ENCODE peak calls at places on chromosomes 12 and 14, in seven cellular contexts. One of them, this sample, is unnamed.
A peak's percentile ranks its signal among the peaks of the same experiment; 100 is the strongest.

GRCh38 chr12:133202493-133203343 is 21.4 kb downstream of the ZNF268 start:
- DNase-seq in heart left ventricle: no peak
- DNase-seq in cardiac muscle cell: no peak
- DNase-seq in H9: no peak
- DNase-seq in osteoblast: no peak
- DNase-seq in left lung: no peak
- DNase-seq in CD4-positive, alpha-beta memory T cell: no peak
- DNase-seq in this sample: no peak

GRCh38 chr14:56905282-56905681 is 95.0 kb upstream of the OTX2 start:
- DNase-seq in osteoblast: no peak
- DNase-seq in left lung: no peak
- DNase-seq in CD4-positive, alpha-beta memory T cell: no peak
- DNase-seq in heart left ventricle: no peak
- DNase-seq in H9: peak; percentile 66
- DNase-seq in cardiac muscle cell: no peak
- DNase-seq in this sample: no peak

GRCh38 chr14:104390941-104391901 is 188.3 kb upstream of the C14orf180 start:
- DNase-seq in left lung: peak; percentile 24
- DNase-seq in osteoblast: peak; percentile 83
- DNase-seq in heart left ventricle: no peak
- DNase-seq in H9: peak; percentile 20
- DNase-seq in CD4-positive, alpha-beta memory T cell: no peak
- DNase-seq in cardiac muscle cell: no peak
- DNase-seq in this sample: no peak

GRCh38 chr12:124094733-124095132 is 121.7 kb downstream of the ZNF664 start:
- DNase-seq in cardiac muscle cell: no peak
- DNase-seq in left lung: no peak
- DNase-seq in heart left ventricle: no peak
- DNase-seq in osteoblast: no peak
- DNase-seq in CD4-positive, alpha-beta memory T cell: no peak
- DNase-seq in H9: no peak
- DNase-seq in this sample: no peak

GRCh38 chr14:31990183-31990862 is 86.8 kb upstream of the ARHGAP5 start:
- DNase-seq in heart left ventricle: no peak
- DNase-seq in osteoblast: peak; percentile 22
- DNase-seq in cardiac muscle cell: peak; percentile 47
- DNase-seq in left lung: no peak
- DNase-seq in H9: no peak
- DNase-seq in CD4-positive, alpha-beta memory T cell: no peak
- DNase-seq in this sample: no peak

GRCh38 chr12:31715283-31715825 is 13.5 kb downstream of the AMN1 start:
- DNase-seq in cardiac muscle cell: peak; percentile 88
- DNase-seq in heart left ventricle: no peak
- DNase-seq in CD4-positive, alpha-beta memory T cell: no peak
- DNase-seq in osteoblast: no peak
- DNase-seq in left lung: no peak
- DNase-seq in H9: no peak
- DNase-seq in this sample: no peak

GRCh38 chr14:59463773-59464650 is 1.2 kb downstream of the GPR135 start:
- DNase-seq in left lung: no peak
- DNase-seq in H9: peak; percentile 59
- DNase-seq in osteoblast: no peak
- DNase-seq in CD4-positive, alpha-beta memory T cell: no peak
- DNase-seq in heart left ventricle: no peak
- DNase-seq in cardiac muscle cell: peak; percentile 60
- DNase-seq in this sample: no peak

GRCh38 chr12:75207338-75208083 is 2.1 kb downstream of the KCNC2 start:
- DNase-seq in osteoblast: no peak
- DNase-seq in CD4-positive, alpha-beta memory T cell: no peak
- DNase-seq in cardiac muscle cell: no peak
- DNase-seq in heart left ventricle: no peak
- DNase-seq in left lung: no peak
- DNase-seq in H9: peak; percentile 57
- DNase-seq in this sample: no peak

GRCh38 chr12:129067482-129067881 is 214.2 kb downstream of the GLT1D1 start:
- DNase-seq in cardiac muscle cell: no peak
- DNase-seq in H9: peak; percentile 74
- DNase-seq in CD4-positive, alpha-beta memory T cell: no peak
- DNase-seq in heart left ventricle: peak; percentile 34
- DNase-seq in osteoblast: no peak
- DNase-seq in left lung: no peak
- DNase-seq in this sample: no peak

GRCh38 chr12:45369065-45369464 is 153.2 kb downstream of the ANO6 start:
- DNase-seq in heart left ventricle: no peak
- DNase-seq in left lung: no peak
- DNase-seq in osteoblast: peak; percentile 77
- DNase-seq in cardiac muscle cell: peak; percentile 41
- DNase-seq in H9: no peak
- DNase-seq in CD4-positive, alpha-beta memory T cell: no peak
- DNase-seq in this sample: no peak

GRCh38 chr12:24853588-24853987 is 95.3 kb downstream of the BCAT1 start:
- DNase-seq in CD4-positive, alpha-beta memory T cell: no peak
- DNase-seq in H9: no peak
- DNase-seq in heart left ventricle: no peak
- DNase-seq in osteoblast: no peak
- DNase-seq in left lung: no peak
- DNase-seq in cardiac muscle cell: peak; percentile 47
- DNase-seq in this sample: no peak

GRCh38 chr12:26153421-26154154 is 28.8 kb upstream of the BHLHE41 start:
- DNase-seq in H9: no peak
- DNase-seq in left lung: no peak
- DNase-seq in osteoblast: peak; percentile 81
- DNase-seq in heart left ventricle: peak; percentile 30
- DNase-seq in CD4-positive, alpha-beta memory T cell: no peak
- DNase-seq in cardiac muscle cell: peak; percentile 92
- DNase-seq in this sample: no peak

GRCh38 chr12:62006076-62006732 is 254.0 kb upstream of the USP15 start:
- DNase-seq in heart left ventricle: no peak
- DNase-seq in cardiac muscle cell: peak; percentile 53
- DNase-seq in H9: peak; percentile 43
- DNase-seq in left lung: no peak
- DNase-seq in CD4-positive, alpha-beta memory T cell: peak; percentile 18
- DNase-seq in osteoblast: no peak
- DNase-seq in this sample: no peak

GRCh38 chr12:79935624-79936040 is 735 bp upstream of the PPP1R12A start:
- DNase-seq in left lung: no peak
- DNase-seq in H9: no peak
- DNase-seq in cardiac muscle cell: no peak
- DNase-seq in osteoblast: no peak
- DNase-seq in CD4-positive, alpha-beta memory T cell: no peak
- DNase-seq in heart left ventricle: no peak
- DNase-seq in this sample: no peak

GRCh38 chr14:21521526-21521925 is 4.6 kb downstream of the SALL2 start:
- DNase-seq in CD4-positive, alpha-beta memory T cell: no peak
- DNase-seq in cardiac muscle cell: peak; percentile 82
- DNase-seq in left lung: no peak
- DNase-seq in heart left ventricle: no peak
- DNase-seq in osteoblast: peak; percentile 26
- DNase-seq in H9: no peak
- DNase-seq in this sample: no peak

GRCh38 chr12:1773937-1774655 is 46.3 kb upstream of the LRTM2 start:
- DNase-seq in CD4-positive, alpha-beta memory T cell: no peak
- DNase-seq in heart left ventricle: no peak
- DNase-seq in left lung: no peak
- DNase-seq in cardiac muscle cell: no peak
- DNase-seq in osteoblast: no peak
- DNase-seq in H9: no peak
- DNase-seq in this sample: no peak

GRCh38 chr12:90235642-90236041 is 527.0 kb upstream of the ATP2B1 start:
- DNase-seq in CD4-positive, alpha-beta memory T cell: no peak
- DNase-seq in osteoblast: peak; percentile 71
- DNase-seq in cardiac muscle cell: peak; percentile 40
- DNase-seq in heart left ventricle: no peak
- DNase-seq in left lung: no peak
- DNase-seq in H9: no peak
- DNase-seq in this sample: no peak

GRCh38 chr14:61710853-61711817 is 15.8 kb downstream of the HIF1A start:
- DNase-seq in osteoblast: no peak
- DNase-seq in heart left ventricle: no peak
- DNase-seq in left lung: no peak
- DNase-seq in H9: no peak
- DNase-seq in CD4-positive, alpha-beta memory T cell: no peak
- DNase-seq in cardiac muscle cell: peak; percentile 54
- DNase-seq in this sample: no peak

GRCh38 chr14:97366400-97366799 is 569.2 kb downstream of the VRK1 start:
- DNase-seq in H9: peak; percentile 66
- DNase-seq in heart left ventricle: no peak
- DNase-seq in cardiac muscle cell: no peak
- DNase-seq in CD4-positive, alpha-beta memory T cell: no peak
- DNase-seq in left lung: no peak
- DNase-seq in osteoblast: no peak
- DNase-seq in this sample: no peak

GRCh38 chr14:106390947-106391346 is 864.6 kb downstream of the TMEM121 start:
- DNase-seq in heart left ventricle: no peak
- DNase-seq in CD4-positive, alpha-beta memory T cell: no peak
- DNase-seq in cardiac muscle cell: no peak
- DNase-seq in osteoblast: no peak
- DNase-seq in left lung: no peak
- DNase-seq in H9: no peak
- DNase-seq in this sample: no peak
- H3K9me3 ChIP-seq in heart left ventricle: no peaks in the 10 kb centered on the region
- H3K9me3 ChIP-seq in CD4-positive, alpha-beta memory T cell: no peaks in the 10 kb centered on the region
- H3K9me3 ChIP-seq in cardiac muscle cell: no peaks in the 10 kb centered on the region
- H3K9me3 ChIP-seq in osteoblast: peaks cover 4% of the 10 kb centered on the region
- H3K9me3 ChIP-seq in left lung: no peaks in the 10 kb centered on the region
- H3K9me3 ChIP-seq in H9: peaks cover 75% of the 10 kb centered on the region
- H3K9me3 ChIP-seq in this sample: no peaks in the 10 kb centered on the region

DNA sequence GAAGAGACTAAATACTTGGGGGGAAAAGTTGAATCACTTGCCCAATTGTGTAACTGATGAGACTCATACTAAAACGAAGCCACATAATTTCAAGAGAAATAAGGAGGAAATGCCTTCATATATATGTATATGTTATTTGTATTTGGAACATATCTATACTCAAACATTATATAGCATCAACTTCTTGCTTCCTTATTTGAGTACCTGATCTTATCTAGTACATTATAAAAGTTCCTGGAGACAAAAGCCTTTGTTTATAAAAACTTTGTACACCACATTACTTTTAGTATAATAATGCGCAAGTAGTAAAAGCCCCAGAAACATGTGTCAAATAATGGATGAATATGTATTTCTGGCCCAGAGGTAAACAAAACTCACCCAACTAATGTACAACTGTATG is 92.0 kb downstream of the SLC2A13 start:
- DNase-seq in heart left ventricle: no peak
- DNase-seq in left lung: no peak
- DNase-seq in osteoblast: no peak
- DNase-seq in cardiac muscle cell: no peak
- DNase-seq in CD4-positive, alpha-beta memory T cell: no peak
- DNase-seq in H9: no peak
- DNase-seq in this sample: no peak
- H3K9me3 ChIP-seq in heart left ventricle: no peaks in the 10 kb centered on the region
- H3K9me3 ChIP-seq in left lung: no peaks in the 10 kb centered on the region
- H3K9me3 ChIP-seq in osteoblast: no peaks in the 10 kb centered on the region
- H3K9me3 ChIP-seq in cardiac muscle cell: no peaks in the 10 kb centered on the region
- H3K9me3 ChIP-seq in CD4-positive, alpha-beta memory T cell: no peaks in the 10 kb centered on the region
- H3K9me3 ChIP-seq in H9: no peaks in the 10 kb centered on the region
- H3K9me3 ChIP-seq in this sample: no peaks in the 10 kb centered on the region

GRCh38 chr14:23621932-23622495 is 14.2 kb upstream of the DHRS2 start:
- DNase-seq in cardiac muscle cell: no peak
- DNase-seq in left lung: no peak
- DNase-seq in heart left ventricle: no peak
- DNase-seq in CD4-positive, alpha-beta memory T cell: no peak
- DNase-seq in H9: no peak
- DNase-seq in osteoblast: no peak
- DNase-seq in this sample: no peak

GRCh38 chr14:23626946-23627345 is 9.2 kb upstream of the DHRS2 start:
- DNase-seq in cardiac muscle cell: no peak
- DNase-seq in H9: no peak
- DNase-seq in CD4-positive, alpha-beta memory T cell: no peak
- DNase-seq in left lung: no peak
- DNase-seq in heart left ventricle: no peak
- DNase-seq in osteoblast: no peak
- DNase-seq in this sample: no peak

GRCh38 chr14:23622990-23623389 is 13.2 kb upstream of the DHRS2 start:
- DNase-seq in CD4-positive, alpha-beta memory T cell: no peak
- DNase-seq in heart left ventricle: no peak
- DNase-seq in cardiac muscle cell: no peak
- DNase-seq in H9: no peak
- DNase-seq in left lung: no peak
- DNase-seq in osteoblast: no peak
- DNase-seq in this sample: no peak

GRCh38 chr14:23623962-23624361 is 12.2 kb upstream of the DHRS2 start:
- DNase-seq in heart left ventricle: no peak
- DNase-seq in cardiac muscle cell: no peak
- DNase-seq in H9: no peak
- DNase-seq in CD4-positive, alpha-beta memory T cell: no peak
- DNase-seq in osteoblast: no peak
- DNase-seq in left lung: no peak
- DNase-seq in this sample: no peak

DNA sequence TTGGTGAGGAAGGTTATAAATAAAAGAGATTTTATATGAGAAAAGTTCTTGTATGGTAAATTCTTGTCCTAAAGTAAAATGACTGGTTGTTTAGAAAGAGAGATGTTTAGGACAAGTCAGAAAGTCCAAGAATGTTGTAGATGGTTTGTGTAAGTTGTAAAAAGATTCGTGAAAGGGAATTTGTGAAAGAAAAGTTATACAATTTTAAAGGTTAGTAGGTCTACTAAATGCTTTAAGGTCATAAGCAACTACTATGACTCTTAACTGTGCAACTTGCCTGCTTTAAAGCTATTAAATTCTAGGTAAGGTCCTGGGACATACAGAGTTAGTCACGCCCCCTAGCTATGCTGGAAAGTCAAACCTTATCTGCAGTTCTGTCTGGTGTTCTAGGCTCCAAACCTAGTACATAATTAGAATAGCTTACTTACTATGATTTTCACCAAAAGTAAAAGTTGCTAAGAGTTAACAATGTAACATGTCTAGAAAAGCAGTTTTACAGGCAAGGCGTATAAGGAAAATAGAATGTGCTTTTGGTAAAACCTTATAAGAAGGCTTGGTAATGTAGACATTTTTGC is 11.2 kb upstream of the DHRS2 start:
- DNase-seq in heart left ventricle: no peak
- DNase-seq in left lung: no peak
- DNase-seq in osteoblast: no peak
- DNase-seq in H9: no peak
- DNase-seq in CD4-positive, alpha-beta memory T cell: no peak
- DNase-seq in cardiac muscle cell: no peak
- DNase-seq in this sample: no peak
- H3K9me3 ChIP-seq in heart left ventricle: peaks cover 14% of the 10 kb centered on the region
- H3K9me3 ChIP-seq in left lung: no peaks in the 10 kb centered on the region
- H3K9me3 ChIP-seq in osteoblast: peaks cover 6% of the 10 kb centered on the region
- H3K9me3 ChIP-seq in H9: peaks cover 25% of the 10 kb centered on the region
- H3K9me3 ChIP-seq in CD4-positive, alpha-beta memory T cell: no peaks in the 10 kb centered on the region
- H3K9me3 ChIP-seq in cardiac muscle cell: no peaks in the 10 kb centered on the region
- H3K9me3 ChIP-seq in this sample: no peaks in the 10 kb centered on the region

DNA sequence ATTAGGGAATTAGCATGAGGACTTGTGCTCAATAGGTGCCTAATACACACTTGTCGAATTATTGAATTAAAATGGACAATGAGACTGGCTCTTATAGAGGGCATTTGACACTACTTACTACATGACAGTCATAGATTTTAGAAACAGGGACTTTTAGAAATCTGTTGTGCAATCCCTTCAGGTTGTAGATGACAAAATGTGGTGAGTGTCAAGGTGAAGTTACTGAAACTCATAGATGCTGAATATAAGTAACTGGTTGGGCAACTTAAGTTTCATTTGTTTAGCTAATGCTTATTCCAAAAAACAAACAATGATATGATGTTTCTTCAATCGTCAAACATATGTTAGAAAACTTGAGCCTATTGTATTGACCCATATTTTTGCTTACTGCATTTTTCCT is 12.9 kb upstream of the PEX5 start:
- DNase-seq in cardiac muscle cell: no peak
- DNase-seq in H9: no peak
- DNase-seq in heart left ventricle: no peak
- DNase-seq in osteoblast: no peak
- DNase-seq in left lung: no peak
- DNase-seq in CD4-positive, alpha-beta memory T cell: no peak
- DNase-seq in this sample: no peak
- H3K9me3 ChIP-seq in cardiac muscle cell: no peaks in the 10 kb centered on the region
- H3K9me3 ChIP-seq in H9: peaks cover 25% of the 10 kb centered on the region
- H3K9me3 ChIP-seq in heart left ventricle: peaks cover 7% of the 10 kb centered on the region
- H3K9me3 ChIP-seq in osteoblast: peaks cover 4% of the 10 kb centered on the region
- H3K9me3 ChIP-seq in left lung: no peaks in the 10 kb centered on the region
- H3K9me3 ChIP-seq in CD4-positive, alpha-beta memory T cell: no peaks in the 10 kb centered on the region
- H3K9me3 ChIP-seq in this sample: no peaks in the 10 kb centered on the region

This sample was measured in T-helper 17 cell.